ENCODE peak calls at places on chromosomes 16 and 17, in four cellular contexts. V is HAP-1, S is stomach, E is left lung. L is an unnamed sample. For H3K4me1, the result is how much of the 10 kb centered on the place peaks cover.

GRCh38 chr17:8062435-8062806 is 23.6 kb downstream of the ALOX15B start:
- DNase-seq in S (no peak), E (no peak), V (no peak), L (no peak)

GRCh38 chr17:40110457-40110856 is 10.1 kb upstream of the NR1D1 start:
- DNase-seq in S (no peak), E (no peak), V (no peak), L (no peak)

GRCh38 chr16:20671903-20672302 is 25.6 kb downstream of the ACSM1 start:
- DNase-seq in S (no peak), V (no peak), E (no peak), L (no peak)

GRCh38 chr16:85167589-85168537 is 55.6 kb upstream of the CIBAR2 start:
- DNase-seq in E (no peak), V (peak), S (no peak), L (peak)

GRCh38 chr16:22318690-22319358 is 21.6 kb downstream of the POLR3E start:
- DNase-seq in V (no peak), S (peak), E (peak), L (no peak)

GRCh38 chr16:12317121-12317810 is 340.7 kb downstream of the SNX29 start:
- DNase-seq in V (no peak), E (no peak), S (no peak), L (no peak)

GRCh38 chr16:23434380-23434779 is 18.6 kb downstream of the COG7 start:
- DNase-seq in E (no peak), V (peak), S (no peak), L (no peak)

GRCh38 chr16:85650864-85651811 is 37.6 kb downstream of the GINS2 start:
- DNase-seq in E (peak), V (no peak), S (peak), L (no peak)

GRCh38 chr16:73420244-73421040 is 372.5 kb upstream of the ZFHX3 start:
- DNase-seq in S (no peak), E (no peak), V (no peak), L (no peak)

GRCh38 chr17:8372422-8372821 is 4.1 kb downstream of the KRABD2 start:
- DNase-seq in V (no peak), S (no peak), E (no peak), L (no peak)

GRCh38 chr16:61435356-61435755 is 600.9 kb downstream of the CDH8 start:
- DNase-seq in S (no peak), V (no peak), E (no peak), L (no peak)

GRCh38 chr17:4833941-4834501 is 881 bp downstream of the MINK1 start:
- DNase-seq in V (peak), E (no peak), S (no peak), L (peak)

GRCh38 chr17:1787301-1787902 is 25.5 kb downstream of the SERPINF1 start:
- DNase-seq in V (no peak), E (no peak), S (peak), L (peak)

GRCh38 chr16:65071371-65072311 is 50.2 kb downstream of the CDH11 start:
- DNase-seq in S (no peak), V (no peak), E (peak), L (no peak)

GRCh38 chr16:379961-380836 is 1.6 kb downstream of the PGAP6 start:
- DNase-seq in E (no peak), S (no peak), V (no peak), L (no peak)

GRCh38 chr17:2173005-2173404 is 118.1 kb downstream of the HIC1 start:
- DNase-seq in V (no peak), S (no peak), E (no peak), L (no peak)

GRCh38 chr17:64186171-64187092 is 56.5 kb upstream of the ERN1 start:
- DNase-seq in V (no peak), E (no peak), S (no peak), L (no peak)

GRCh38 chr16:79869304-79870015 is 268.9 kb upstream of the MAF start:
- DNase-seq in V (no peak), S (no peak), E (no peak), L (no peak)

GRCh38 chr17:74042744-74043486 is 160.6 kb upstream of the RPL38 start:
- DNase-seq in E (no peak), S (no peak), V (no peak), L (no peak)

GRCh38 chr17:44820631-44821196 is 9.4 kb downstream of the GJC1 start:
- DNase-seq in S (no peak), E (no peak), V (peak), L (no peak)

GRCh38 chr17:17750881-17751280 is 69.6 kb downstream of the RAI1 start:
- DNase-seq in S (no peak), V (no peak), E (no peak), L (no peak)
- H3K4me1 ChIP-seq in S (half or more), V (under half), E (under half), L (half or more)

DNA sequence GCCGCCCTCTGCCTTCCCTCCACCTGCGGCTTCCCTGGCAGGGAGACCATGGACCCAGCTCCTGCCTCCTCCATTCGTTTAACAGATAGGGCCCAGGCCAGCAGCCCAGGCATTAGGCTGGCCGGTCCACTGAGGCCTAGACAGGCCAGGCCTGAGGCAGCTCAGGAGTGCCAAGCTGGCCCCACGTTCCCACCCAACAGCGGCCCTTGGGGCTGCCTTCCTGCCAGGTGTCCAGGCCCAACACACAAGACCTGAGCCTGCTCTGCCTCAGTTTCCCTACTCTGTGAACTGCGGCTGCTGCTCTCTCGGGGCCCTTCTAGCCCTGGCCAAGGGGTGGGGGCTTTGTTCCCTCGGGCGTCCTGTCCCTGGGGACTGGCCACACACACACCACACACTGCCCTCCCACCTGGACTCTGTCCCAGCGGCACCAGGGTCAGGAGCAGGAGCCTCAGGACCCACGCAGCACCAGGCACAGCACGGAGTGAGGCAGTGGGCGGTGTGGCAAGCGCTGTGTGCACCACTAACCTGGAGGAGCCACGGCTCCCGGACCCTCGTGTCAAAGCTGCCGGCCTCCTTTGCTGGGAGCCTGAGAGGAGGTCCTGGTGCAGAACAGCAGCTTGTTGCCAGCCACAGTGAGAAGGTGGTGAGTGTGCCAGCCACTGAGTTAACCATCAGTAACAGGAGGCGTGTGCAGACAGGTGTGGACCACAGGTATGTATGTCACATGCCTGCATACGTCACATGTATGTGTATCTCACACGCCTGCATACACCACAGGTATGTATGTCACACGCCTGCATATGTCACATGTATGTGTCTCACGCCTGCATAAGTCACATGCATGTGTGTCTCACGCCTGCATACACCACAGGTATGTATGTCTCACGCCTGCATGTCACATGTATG is 14.6 kb upstream of the CDH15 start:
- DNase-seq in E (no peak), S (no peak), V (no peak), L (no peak)
- H3K4me1 ChIP-seq in E (under half), S (under half), V (under half), L (under half)

GRCh38 chr16:50269769-50270509 is 3.6 kb downstream of the ADCY7 start:
- DNase-seq in E (peak), S (no peak), V (no peak), L (no peak)
- H3K4me1 ChIP-seq in E (under half), S (under half), V (under half), L (half or more)

DNA sequence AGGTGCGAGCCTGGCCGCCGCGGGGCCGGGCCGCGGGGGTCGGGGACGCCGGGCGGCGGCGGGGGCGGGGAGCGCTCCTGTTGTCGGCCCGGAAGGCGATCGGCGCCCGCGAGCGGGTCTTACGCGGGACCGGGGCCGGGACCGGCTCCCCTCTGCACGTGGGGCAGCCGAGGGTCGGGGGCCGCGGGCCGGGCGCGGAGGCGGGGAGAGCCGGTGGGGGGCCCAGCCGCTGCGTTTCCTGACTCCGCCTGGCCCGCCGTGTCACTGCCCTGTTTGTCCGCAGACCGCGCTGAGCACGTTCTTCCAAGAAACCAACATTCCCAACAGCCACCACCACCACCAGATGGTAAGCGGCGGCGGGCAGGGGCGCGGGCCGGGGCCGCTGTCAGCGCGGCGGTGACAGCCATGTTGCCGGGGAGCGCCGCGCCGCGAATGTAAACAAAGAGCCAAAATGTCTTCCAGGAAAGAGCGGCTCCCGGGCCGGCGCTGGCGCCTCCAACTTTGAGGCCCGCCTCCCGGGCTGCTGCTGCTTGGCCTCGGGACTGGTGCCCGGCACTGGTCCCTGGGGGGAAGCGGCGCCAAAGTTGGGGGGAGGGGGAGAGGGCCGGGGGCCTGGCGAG is 586 bp downstream of the UBALD2 start:
- DNase-seq in E (peak), V (peak), S (peak), L (peak)
- H3K4me1 ChIP-seq in E (under half), V (under half), S (half or more), L (half or more)

GRCh38 chr16:57704905-57705852 is 10.6 kb downstream of the DRC7 start:
- DNase-seq in S (no peak), E (no peak), V (no peak), L (no peak)

GRCh38 chr16:57703416-57704010 is 8.9 kb downstream of the DRC7 start:
- DNase-seq in E (no peak), V (no peak), S (no peak), L (no peak)

GRCh38 chr16:57701759-57702371 is 7.3 kb downstream of the DRC7 start:
- DNase-seq in V (no peak), E (no peak), S (no peak), L (no peak)

GRCh38 chr16:57706717-57707116 is 12.1 kb downstream of the DRC7 start:
- DNase-seq in E (no peak), V (no peak), S (no peak), L (no peak)

DNA sequence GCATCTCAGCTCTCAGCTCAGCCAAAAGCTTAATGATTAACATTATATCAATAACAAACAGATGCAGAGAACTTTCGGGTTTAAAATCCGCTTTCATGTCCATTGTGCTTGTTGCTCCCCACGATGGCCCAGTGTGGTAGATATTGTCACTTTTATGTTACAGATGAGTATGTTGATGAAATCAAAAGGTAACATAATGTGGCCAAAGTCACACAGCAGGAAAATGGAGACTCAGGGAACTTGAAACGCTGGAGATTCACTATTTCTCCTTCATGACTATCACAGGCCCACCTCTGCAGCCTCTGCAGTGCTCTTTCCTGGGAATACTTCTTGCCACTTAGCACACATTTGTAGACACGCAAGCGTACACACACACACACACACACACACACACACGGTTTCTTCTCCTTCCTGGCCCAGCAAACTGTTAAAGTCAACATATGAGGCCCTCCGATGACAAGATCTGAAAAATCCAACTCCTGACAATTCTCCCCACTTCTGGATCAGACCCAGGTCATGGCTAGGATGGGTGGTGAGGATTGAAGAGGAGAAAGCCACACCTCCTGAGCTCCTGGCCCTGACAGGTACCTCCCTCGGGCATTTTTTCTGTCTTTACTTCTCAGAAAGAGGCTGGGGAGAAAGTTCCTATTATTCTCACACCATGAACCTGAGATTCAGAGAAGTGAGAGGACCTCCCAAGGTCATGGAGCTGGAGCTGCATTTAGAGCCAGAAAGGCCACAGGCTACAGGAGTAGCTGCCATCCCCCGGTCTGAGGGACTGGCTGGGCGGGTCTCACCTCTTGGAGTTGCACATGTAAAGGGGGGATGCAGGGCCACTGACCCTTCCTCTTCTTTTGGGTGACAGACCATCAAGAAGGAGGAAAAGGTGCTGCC is 9.7 kb downstream of the DRC7 start:
- DNase-seq in V (no peak), S (no peak), E (no peak), L (no peak)
- H3K4me1 ChIP-seq in V (under half), S (under half), E (under half), L (under half)

GRCh38 chr16:29814592-29814991 is 1.4 kb upstream of the PAGR1 start:
- DNase-seq in V (no peak), S (no peak), E (no peak), L (no peak)

GRCh38 chr16:29811896-29812665 is at the start of gene PRRT2:
- DNase-seq in E (peak), S (no peak), V (peak), L (peak)

GRCh38 chr16:29811170-29811895 is 660 bp upstream of the PRRT2 start:
- DNase-seq in V (peak), S (peak), E (peak), L (peak)

GRCh38 chr16:29813644-29814562 is 1.9 kb downstream of the PRRT2 start:
- DNase-seq in E (no peak), S (no peak), V (no peak), L (no peak)

DNA sequence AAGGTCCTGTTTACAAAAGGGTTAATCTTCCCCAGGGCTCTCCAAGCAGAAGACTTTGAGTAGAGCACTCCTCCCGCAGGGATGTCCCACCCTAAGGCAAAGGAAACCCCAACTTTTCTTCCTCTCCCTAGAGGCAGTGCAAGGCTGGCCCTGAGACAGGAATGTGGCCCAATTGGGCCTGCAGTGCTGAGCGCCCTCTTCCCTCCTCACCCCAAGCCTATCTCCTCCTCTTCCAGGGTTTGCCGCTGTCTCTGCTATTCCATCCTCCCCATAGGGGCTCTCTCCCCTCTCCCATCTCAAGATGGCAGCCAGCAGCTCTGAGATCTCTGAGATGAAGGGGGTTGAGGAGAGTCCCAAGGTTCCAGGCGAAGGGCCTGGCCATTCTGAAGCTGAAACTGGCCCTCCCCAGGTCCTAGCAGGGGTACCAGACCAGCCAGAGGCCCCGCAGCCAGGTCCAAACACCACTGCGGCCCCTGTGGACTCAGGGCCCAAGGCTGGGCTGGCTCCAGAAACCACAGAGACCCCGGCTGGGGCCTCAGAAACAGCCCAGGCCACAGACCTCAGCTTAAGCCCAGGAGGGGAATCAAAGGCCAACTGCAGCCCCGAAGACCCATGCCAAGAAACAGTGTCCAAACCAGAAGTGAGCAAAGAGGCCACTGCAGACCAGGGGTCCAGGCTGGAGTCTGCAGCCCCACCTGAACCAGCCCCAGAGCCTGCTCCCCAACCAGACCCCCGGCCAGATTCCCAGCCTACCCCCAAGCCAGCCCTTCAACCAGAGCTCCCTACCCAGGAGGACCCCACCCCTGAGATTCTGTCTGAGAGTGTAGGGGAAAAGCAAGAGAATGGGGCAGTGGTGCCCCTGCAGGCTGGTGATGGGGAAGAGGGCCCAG is 1.0 kb downstream of the PRRT2 start:
- DNase-seq in V (no peak), S (no peak), E (no peak), L (no peak)
- H3K4me1 ChIP-seq in V (under half), S (half or more), E (under half), L (half or more)